ENCODE peak calls at places on chromosomes 4 and X, in nine cellular contexts. D is sigmoid colon, S is A549, I is fibroblast of the aortic adventitia, T is left ventricle myocardium inferior, C is mammary epithelial cell, X is fibroblast of mammary gland, B is lower lobe of right lung, Z is OCI-LY7. O is an unnamed sample.

GRCh38 chr4:105709081-105709450 is 482 bp downstream of the GSTCD start:
- DNase-seq in D (no peak), S (no peak), I (peak), T (no peak), C (peak), X (peak), B (no peak), Z (peak), O (no peak)

GRCh38 chrX:135651647-135652295 is 61.7 kb upstream of the CT45A1 start:
- DNase-seq in D (no peak), S (no peak), I (no peak), T (no peak), C (no peak), X (no peak), B (no peak), Z (no peak), O (no peak)

GRCh38 chr4:99679204-99679603 is 21.6 kb upstream of the C4orf54 start:
- DNase-seq in D (no peak), S (no peak), I (peak), T (peak), C (no peak), X (no peak), B (no peak), Z (no peak), O (no peak)

GRCh38 chr4:38163216-38164006 is 203.2 kb downstream of the PTTG2 start:
- DNase-seq in D (no peak), S (peak), I (peak), T (no peak), C (peak), X (peak), B (no peak), Z (no peak), O (no peak)

GRCh38 chrX:134932528-134933217 is 58.1 kb upstream of the SMIM10 start:
- DNase-seq in D (no peak), S (no peak), I (peak), T (no peak), C (peak), X (peak), B (no peak), Z (no peak), O (no peak)

GRCh38 chr4:114780205-114780604 is 181.6 kb downstream of the UGT8 start:
- DNase-seq in D (no peak), S (peak), I (no peak), T (no peak), C (no peak), X (peak), B (no peak), Z (peak), O (no peak)

GRCh38 chrX:103878466-103879151 is 46.6 kb upstream of the RAB9B start:
- DNase-seq in D (no peak), S (peak), I (peak), T (no peak), C (peak), X (peak), B (no peak), Z (no peak), O (peak)

GRCh38 chr4:42348247-42348646 is 49.0 kb upstream of the SHISA3 start:
- DNase-seq in D (no peak), S (no peak), I (no peak), T (no peak), C (no peak), X (peak), B (no peak), Z (no peak), O (no peak)

GRCh38 chrX:20382518-20383291 is 116.0 kb upstream of the RPS6KA3 start:
- DNase-seq in D (no peak), S (peak), I (no peak), T (no peak), C (peak), X (no peak), B (no peak), Z (no peak), O (no peak)

DNA sequence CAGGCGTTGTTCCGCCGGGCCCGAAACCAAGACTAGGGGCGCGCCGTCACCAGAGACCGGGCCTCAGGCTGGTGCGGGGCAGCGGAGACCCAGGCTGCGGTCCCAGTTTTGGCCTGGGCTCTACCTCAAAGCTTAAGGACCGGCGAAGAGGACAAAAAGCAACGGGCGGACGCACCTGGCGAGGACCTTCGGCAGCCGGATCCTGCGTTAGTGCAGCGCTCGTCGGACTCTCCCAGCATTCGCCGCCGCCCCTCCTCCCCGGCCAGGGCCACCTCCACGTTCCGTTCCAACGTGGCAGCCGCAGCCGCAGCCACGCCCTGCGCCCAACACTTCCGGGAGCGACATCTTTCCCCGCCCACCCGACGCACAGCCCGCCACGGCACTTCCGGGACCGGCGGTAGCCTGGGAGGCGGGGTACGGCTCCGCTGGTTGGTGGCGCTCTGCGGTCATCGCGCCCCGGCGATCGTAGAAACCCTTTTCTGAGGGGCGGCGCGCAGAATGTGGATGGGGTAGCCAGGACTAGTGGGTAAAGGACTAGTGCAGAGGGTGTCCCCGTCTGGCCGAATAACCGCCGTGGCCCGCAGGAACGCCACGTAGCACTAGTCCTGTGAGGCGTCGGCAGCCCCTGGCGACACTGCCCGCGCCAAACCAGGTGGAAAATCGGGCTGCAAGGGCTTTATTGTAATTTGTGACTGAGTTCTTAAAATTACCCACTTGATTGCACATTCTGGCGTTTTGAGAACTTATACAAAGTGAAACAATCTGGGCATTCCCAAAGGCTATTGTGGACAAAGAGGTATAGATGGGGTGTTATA is at the start of gene SEC31A:
- DNase-seq in D (peak), S (peak), I (peak), T (peak), C (peak), X (peak), B (peak), Z (peak), O (peak)
- TF ChIP-seq CTCF in D (no peak), S (no peak), I (no peak), T (peak), C (peak), X (no peak), B (no peak), Z (peak), O (no peak)

DNA sequence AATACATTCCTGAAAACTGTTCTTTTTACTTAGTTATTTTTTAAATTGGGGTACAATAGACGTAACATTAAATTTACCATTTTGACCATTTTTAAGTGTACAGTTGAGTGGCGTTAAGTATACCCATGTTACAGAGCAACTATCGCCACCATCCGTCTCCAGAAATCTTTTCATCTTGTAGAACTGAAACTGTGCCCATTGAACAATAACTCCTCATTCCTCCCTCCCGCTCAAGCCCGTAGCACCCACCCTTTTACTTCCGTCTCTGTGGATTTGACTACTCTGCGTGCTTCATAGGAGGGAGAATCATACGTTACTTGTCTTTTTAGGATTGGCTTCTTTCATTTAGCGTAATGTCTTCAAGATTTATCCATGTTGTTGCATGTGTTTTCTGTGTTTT is 55.3 kb downstream of the TMEM131L start:
- DNase-seq in D (no peak), S (no peak), I (no peak), T (no peak), C (no peak), X (no peak), B (no peak), Z (peak), O (no peak)
- H3K4me3 ChIP-seq in D (no peak), S (no peak), I (no peak), T (no peak), C (no peak), X (no peak), B (no peak), Z (peak), O (no peak)

DNA sequence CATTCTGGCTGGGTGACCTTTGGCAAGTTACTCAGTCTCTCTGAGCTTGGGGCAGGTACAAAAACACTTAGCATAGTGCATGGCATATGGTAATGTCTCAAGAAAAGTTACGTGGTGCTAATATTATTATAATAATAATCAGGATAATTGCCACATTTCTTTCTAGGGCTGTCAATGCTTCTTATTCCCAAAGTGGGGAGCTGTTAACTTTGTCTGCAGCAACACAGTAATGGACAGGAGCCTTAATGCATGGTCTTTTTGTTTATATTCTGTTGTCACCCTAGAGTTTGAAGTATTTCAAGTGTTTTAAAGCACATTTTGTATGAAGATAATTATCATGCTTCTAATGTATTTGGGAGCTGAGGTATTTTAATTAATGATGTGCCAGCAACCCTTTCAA is 121.8 kb downstream of the FHIP1A start:
- DNase-seq in D (no peak), S (peak), I (no peak), T (no peak), C (no peak), X (no peak), B (no peak), Z (peak), O (no peak)
- TF ChIP-seq CTCF in D (no peak), S (peak), I (no peak), T (peak), C (peak), X (no peak), B (no peak), Z (peak), O (no peak)

GRCh38 chrX:1928805-1929204 is 313.9 kb downstream of the ASMT start:
- DNase-seq in D (no peak), S (no peak), I (no peak), T (no peak), C (no peak), X (no peak), B (no peak), Z (no peak), O (no peak)

GRCh38 chrX:1925053-1925481 is 310.2 kb downstream of the ASMT start:
- DNase-seq in D (no peak), S (no peak), I (no peak), T (no peak), C (no peak), X (no peak), B (no peak), Z (no peak), O (no peak)
- H3K4me3 ChIP-seq in D (no peak), S (no peak), I (no peak), T (no peak), C (no peak), X (no peak), B (no peak), Z (no peak), O (no peak)

GRCh38 chrX:108582151-108582550 is 142.5 kb downstream of the COL4A5 start:
- DNase-seq in D (no peak), S (no peak), I (no peak), T (no peak), C (no peak), X (no peak), B (no peak), Z (no peak), O (no peak)

GRCh38 chrX:108590496-108590895 is 145.9 kb downstream of the IRS4 start:
- DNase-seq in D (no peak), S (no peak), I (no peak), T (no peak), C (no peak), X (no peak), B (no peak), Z (no peak), O (no peak)

DNA sequence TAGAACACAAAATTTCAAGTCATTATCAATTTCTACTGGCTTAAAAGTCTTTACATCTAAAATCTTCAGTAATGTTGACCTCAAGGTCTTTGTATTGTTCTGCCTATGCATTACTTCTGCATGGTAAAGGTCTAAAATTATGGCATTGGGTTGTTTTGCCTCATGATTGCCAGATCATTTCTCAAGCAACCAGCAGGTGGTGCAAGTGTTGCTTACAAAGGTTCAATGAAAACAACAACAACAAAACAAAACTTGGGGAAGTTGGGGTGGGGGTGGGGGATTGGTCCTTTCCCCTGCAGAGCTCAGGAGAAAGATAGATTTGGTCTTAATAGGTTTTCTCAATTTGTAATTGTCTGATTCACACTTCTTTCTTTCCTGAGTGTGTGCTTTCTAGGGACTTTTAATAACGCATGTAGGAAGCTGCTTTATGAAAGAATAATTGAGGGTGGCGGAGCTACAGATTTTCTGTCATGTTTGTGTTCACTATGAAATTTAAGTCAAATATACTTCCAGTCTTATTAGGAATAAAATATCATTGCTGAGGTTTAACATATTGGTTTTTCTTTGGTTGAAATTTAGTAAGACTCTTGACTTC is 145.1 kb downstream of the COL4A5 start:
- DNase-seq in D (no peak), S (peak), I (no peak), T (no peak), C (peak), X (peak), B (no peak), Z (peak), O (peak)
- TF ChIP-seq CTCF in D (no peak), S (peak), I (peak), T (peak), C (peak), X (peak), B (no peak), Z (peak), O (no peak)

DNA sequence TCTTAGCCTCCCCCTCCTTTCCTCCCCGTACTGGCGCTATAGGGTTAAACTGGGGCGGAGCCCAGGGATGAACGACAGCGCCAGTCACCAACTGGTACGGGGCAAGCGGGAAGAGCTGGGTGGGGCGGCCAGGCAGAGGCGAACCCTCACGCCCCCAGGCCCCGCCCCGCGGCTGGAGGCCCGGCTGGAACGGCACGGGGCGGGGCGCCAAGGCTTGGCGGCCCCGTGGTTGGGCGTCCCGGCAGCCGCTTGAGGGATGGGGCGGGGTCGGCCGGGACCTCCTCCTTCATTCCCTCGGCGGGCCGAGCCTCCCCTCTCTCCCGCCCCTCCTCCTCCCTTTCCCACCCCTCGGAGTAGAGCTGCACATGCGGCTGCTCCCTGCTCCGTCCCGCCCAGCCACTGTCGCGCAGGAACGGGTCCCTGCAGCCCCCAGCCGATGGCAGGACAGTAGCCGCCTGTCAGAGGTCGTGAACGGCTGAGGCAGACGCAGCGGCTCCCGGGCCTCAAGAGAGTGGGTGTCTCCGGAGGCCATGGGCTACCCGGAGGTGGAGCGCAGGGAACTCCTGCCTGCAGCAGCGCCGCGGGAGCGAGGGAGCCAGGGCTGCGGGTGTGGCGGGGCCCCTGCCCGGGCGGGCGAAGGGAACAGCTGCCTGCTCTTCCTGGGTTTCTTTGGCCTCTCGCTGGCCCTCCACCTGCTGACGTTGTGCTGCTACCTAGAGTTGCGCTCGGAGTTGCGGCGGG is at the start of gene EDA:
- DNase-seq in D (peak), S (peak), I (peak), T (peak), C (peak), X (peak), B (peak), Z (peak), O (peak)
- H3K4me3 ChIP-seq in D (peak), S (peak), I (peak), T (peak), C (peak), X (peak), B (peak), Z (peak), O (no peak)

O was measured in mucosa of descending colon.